ENCODE peak calls at places on chromosomes 4 and X, in six cellular contexts. Y is endothelial cell, M is astrocyte, X is cardiac muscle cell, T is neural crest cell, F is H1. S is an unnamed sample.

GRCh38 chr4:87005690-87006461 is 71.1 kb downstream of the AFF1 start:
- DNase-seq in Y (no peak), M (no peak), X (no peak), T (peak), F (no peak), S (no peak)

GRCh38 chr4:6524436-6524835 is 50.6 kb upstream of the MAN2B2 start:
- DNase-seq in Y (no peak), M (no peak), X (no peak), T (no peak), F (no peak), S (no peak)

GRCh38 chr4:82893942-82894341 is 3.0 kb upstream of the SEC31A start:
- DNase-seq in Y (no peak), M (no peak), X (peak), T (no peak), F (no peak), S (peak)

GRCh38 chr4:109816082-109816442 is 500 bp downstream of the GAR1 start:
- DNase-seq in Y (peak), M (no peak), X (no peak), T (no peak), F (no peak), S (no peak)

GRCh38 chrX:11533211-11533651 is 132.5 kb downstream of the ARHGAP6 start:
- DNase-seq in Y (no peak), M (peak), X (peak), T (no peak), F (no peak), S (peak)

GRCh38 chrX:20686256-20686655 is 419.5 kb upstream of the RPS6KA3 start:
- DNase-seq in Y (no peak), M (no peak), X (no peak), T (no peak), F (no peak), S (no peak)

GRCh38 chr4:78885598-78885997 is 53.6 kb downstream of the PAQR3 start:
- DNase-seq in Y (no peak), M (peak), X (no peak), T (no peak), F (no peak), S (no peak)

GRCh38 chrX:74349387-74349786 is 45.4 kb downstream of the ZCCHC13 start:
- DNase-seq in Y (no peak), M (peak), X (peak), T (no peak), F (no peak), S (peak)

GRCh38 chrX:1507511-1508463 is 29.2 kb downstream of the P2RY8 start:
- DNase-seq in Y (no peak), M (no peak), X (no peak), T (no peak), F (no peak), S (no peak)

GRCh38 chr4:2837904-2838496 is 5.6 kb upstream of the ADD1 start:
- DNase-seq in Y (no peak), M (no peak), X (peak), T (no peak), F (no peak), S (peak)

GRCh38 chr4:110615366-110616161 is 7.3 kb downstream of the PITX2 start:
- DNase-seq in Y (peak), M (no peak), X (no peak), T (peak), F (peak), S (no peak)

GRCh38 chr4:25890653-25891485 is 23.2 kb upstream of the SMIM20 start:
- DNase-seq in Y (no peak), M (no peak), X (no peak), T (no peak), F (peak), S (no peak)

GRCh38 chrX:21740329-21741274 is 17.3 kb downstream of the SMPX start:
- DNase-seq in Y (no peak), M (no peak), X (no peak), T (no peak), F (no peak), S (peak)

GRCh38 chrX:74133156-74133796 is 170.7 kb upstream of the ZCCHC13 start:
- DNase-seq in Y (peak), M (peak), X (peak), T (peak), F (no peak), S (peak)

GRCh38 chr4:107931775-107932321 is 499 bp downstream of the CYP2U1 start:
- DNase-seq in Y (peak), M (no peak), X (no peak), T (no peak), F (no peak), S (no peak)

GRCh38 chr4:165864228-165864627 is 8.8 kb upstream of the TLL1 start:
- DNase-seq in Y (no peak), M (no peak), X (peak), T (no peak), F (no peak), S (no peak)
- TF ChIP-seq CTCF in Y (no peak), M (no peak), X (peak), T (no peak), F (no peak), S (peak)

GRCh38 chr4:152640058-152640921 is 39.5 kb downstream of the TMEM154 start:
- DNase-seq in Y (no peak), M (no peak), X (peak), T (no peak), F (no peak), S (peak)
- TF ChIP-seq CTCF in Y (peak), M (peak), X (peak), T (peak), F (peak), S (peak)

GRCh38 chr4:168537086-168537485 is 40.2 kb downstream of the PALLD start:
- DNase-seq in Y (no peak), M (no peak), X (no peak), T (no peak), F (no peak), S (no peak)

GRCh38 chr4:168537556-168537955 is 40.7 kb downstream of the PALLD start:
- DNase-seq in Y (no peak), M (peak), X (no peak), T (no peak), F (no peak), S (no peak)

GRCh38 chr4:168536448-168536847 is 39.6 kb downstream of the PALLD start:
- DNase-seq in Y (no peak), M (no peak), X (no peak), T (no peak), F (no peak), S (no peak)

GRCh38 chr4:168535689-168536088 is 38.8 kb downstream of the PALLD start:
- DNase-seq in Y (no peak), M (no peak), X (no peak), T (no peak), F (no peak), S (no peak)

GRCh38 chr4:168534535-168534934 is 37.7 kb downstream of the PALLD start:
- DNase-seq in Y (no peak), M (no peak), X (no peak), T (no peak), F (no peak), S (no peak)
- TF ChIP-seq CTCF in Y (no peak), M (no peak), X (no peak), T (no peak), F (no peak), S (no peak)

DNA sequence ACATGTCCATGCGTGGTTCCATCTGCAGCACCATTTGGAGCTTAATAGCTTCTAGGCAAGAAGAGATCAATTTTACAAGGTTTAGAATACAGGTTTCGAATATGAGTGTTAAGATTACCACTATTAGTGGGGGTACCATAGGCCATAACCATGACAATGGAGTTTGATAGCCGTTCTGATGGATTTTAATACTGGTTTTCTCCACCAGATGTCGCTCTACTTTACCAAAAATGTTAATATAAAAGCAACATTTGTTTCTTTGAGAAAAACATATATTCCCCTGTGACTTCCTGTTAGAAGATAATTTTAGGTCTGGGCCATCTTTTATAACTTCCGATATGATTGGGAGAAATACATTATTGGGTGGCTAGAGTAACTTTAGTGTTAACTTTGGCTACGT is 499.7 kb upstream of the POU3F4 start:
- DNase-seq in Y (no peak), M (no peak), X (no peak), T (no peak), F (no peak), S (peak)
- TF ChIP-seq CTCF in Y (peak), M (peak), X (no peak), T (peak), F (peak), S (no peak)

DNA sequence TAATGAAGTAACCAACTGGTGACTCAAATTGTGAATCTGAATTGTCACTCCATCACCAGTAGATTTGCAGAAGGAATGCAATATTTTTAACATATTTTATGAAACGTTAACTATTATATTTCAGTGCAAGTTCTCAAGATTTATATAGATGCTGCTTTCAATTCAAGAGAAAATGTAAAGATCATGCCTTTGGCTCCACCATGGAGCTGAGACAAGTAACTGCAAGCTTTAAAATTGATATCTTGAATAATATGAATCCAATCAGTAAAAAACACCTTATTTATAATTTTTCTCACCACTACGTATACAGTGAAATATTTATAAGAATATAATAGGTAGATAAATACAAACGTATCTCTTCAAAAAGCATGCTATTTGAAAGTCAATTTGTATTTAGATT is 27.8 kb upstream of the GALNTL6 start:
- DNase-seq in Y (no peak), M (no peak), X (no peak), T (no peak), F (no peak), S (peak)
- TF ChIP-seq CTCF in Y (no peak), M (no peak), X (no peak), T (no peak), F (no peak), S (no peak)

GRCh38 chr4:125526420-125526819 is 211.7 kb downstream of the FAT4 start:
- DNase-seq in Y (no peak), M (no peak), X (no peak), T (no peak), F (no peak), S (peak)
- TF ChIP-seq CTCF in Y (peak), M (no peak), X (no peak), T (peak), F (no peak), S (no peak)

GRCh38 chrX:29587107-29587506 is 628.3 kb upstream of the MAGEB2 start:
- DNase-seq in Y (no peak), M (no peak), X (no peak), T (no peak), F (no peak), S (no peak)
- TF ChIP-seq CTCF in Y (no peak), M (no peak), X (no peak), T (no peak), F (no peak), S (no peak)